ENCODE peak calls at places on chromosome X, in eight cellular contexts. O is caudate nucleus, K is epithelial cell of proximal tubule, T is kidney tubule cell, F is IMR-90, Z is non-pigmented ciliary epithelial cell, X is endothelial cell, W is GM12865. M is an unnamed sample.

GRCh38 chrX:29627833-29628232 is 587.5 kb upstream of the MAGEB2 start:
- DNase-seq in O (no peak), K (no peak), T (no peak), F (no peak), Z (no peak), X (no peak), W (peak), M (no peak)

GRCh38 chrX:44071847-44072545 is 98.8 kb upstream of the NDP start:
- DNase-seq in O (no peak), K (no peak), T (peak), F (peak), Z (peak), X (no peak), W (no peak), M (no peak)

GRCh38 chrX:45601052-45601451 is 400.4 kb upstream of the DIPK2B start:
- DNase-seq in O (no peak), K (no peak), T (no peak), F (no peak), Z (no peak), X (no peak), W (no peak), M (no peak)

GRCh38 chrX:154371771-154372300 is 2.6 kb downstream of the FLNA start:
- DNase-seq in O (no peak), K (no peak), T (peak), F (no peak), Z (no peak), X (no peak), W (no peak), M (no peak)

GRCh38 chrX:13110427-13111324 is 66.3 kb upstream of the FAM9C start:
- DNase-seq in O (no peak), K (peak), T (peak), F (peak), Z (peak), X (no peak), W (no peak), M (no peak)

GRCh38 chrX:127726227-127726626 is 326.0 kb downstream of the ACTRT1 start:
- DNase-seq in O (no peak), K (no peak), T (peak), F (no peak), Z (no peak), X (no peak), W (no peak), M (no peak)

GRCh38 chrX:5051831-5052491 is 1176.7 kb downstream of the NLGN4X start:
- DNase-seq in O (no peak), K (peak), T (peak), F (no peak), Z (peak), X (peak), W (no peak), M (peak)

GRCh38 chrX:71178908-71179307 is 34.3 kb downstream of the NLGN3 start:
- DNase-seq in O (peak), K (no peak), T (peak), F (peak), Z (no peak), X (peak), W (peak), M (peak)

GRCh38 chrX:73683236-73683859 is 120.4 kb downstream of the CHIC1 start:
- DNase-seq in O (no peak), K (no peak), T (no peak), F (no peak), Z (no peak), X (no peak), W (no peak), M (no peak)

GRCh38 chrX:135923353-135923752 is 29.8 kb downstream of the SAGE1 start:
- DNase-seq in O (no peak), K (no peak), T (peak), F (no peak), Z (no peak), X (no peak), W (peak), M (no peak)

GRCh38 chrX:80423744-80424143 is 3.5 kb downstream of the TENT5D start:
- DNase-seq in O (no peak), K (no peak), T (no peak), F (no peak), Z (no peak), X (no peak), W (no peak), M (no peak)

GRCh38 chrX:10677490-10677889 is 57.1 kb upstream of the MID1 start:
- DNase-seq in O (no peak), K (no peak), T (no peak), F (no peak), Z (no peak), X (no peak), W (no peak), M (no peak)

GRCh38 chrX:85611926-85612325 is 232.5 kb upstream of the POF1B start:
- DNase-seq in O (no peak), K (no peak), T (peak), F (peak), Z (peak), X (no peak), W (no peak), M (no peak)

GRCh38 chrX:40809210-40809609 is 73.9 kb upstream of the MED14 start:
- DNase-seq in O (no peak), K (no peak), T (peak), F (peak), Z (no peak), X (no peak), W (no peak), M (no peak)

GRCh38 chrX:138411048-138411447 is 300.5 kb downstream of the FGF13 start:
- DNase-seq in O (no peak), K (no peak), T (no peak), F (no peak), Z (no peak), X (no peak), W (no peak), M (no peak)

GRCh38 chrX:15815779-15816452 is 25.6 kb downstream of the ZRSR2 start:
- DNase-seq in O (no peak), K (no peak), T (peak), F (peak), Z (no peak), X (peak), W (peak), M (no peak)

GRCh38 chrX:39850630-39851152 is 247.1 kb downstream of the BCOR start:
- DNase-seq in O (no peak), K (no peak), T (no peak), F (peak), Z (no peak), X (no peak), W (no peak), M (no peak)

GRCh38 chrX:104343408-104344129 is 88.8 kb upstream of the ESX1 start:
- DNase-seq in O (no peak), K (no peak), T (peak), F (peak), Z (peak), X (peak), W (peak), M (no peak)

GRCh38 chrX:24259544-24260240 is 54.2 kb downstream of the SUPT20HL2 start:
- DNase-seq in O (peak), K (no peak), T (peak), F (peak), Z (no peak), X (peak), W (peak), M (no peak)

GRCh38 chrX:69951756-69952155 is 98.0 kb downstream of the AWAT2 start:
- DNase-seq in O (no peak), K (no peak), T (no peak), F (no peak), Z (no peak), X (no peak), W (no peak), M (no peak)

GRCh38 chrX:115690554-115691216 is 129.7 kb downstream of the PLS3 start:
- DNase-seq in O (peak), K (peak), T (peak), F (peak), Z (peak), X (peak), W (peak), M (peak)

GRCh38 chrX:52082578-52082977 is 13.6 kb upstream of the MAGED4B start:
- DNase-seq in O (no peak), K (no peak), T (no peak), F (no peak), Z (no peak), X (no peak), W (no peak), M (no peak)

GRCh38 chrX:19382500-19383145 is 38.9 kb downstream of the PDHA1 start:
- DNase-seq in O (peak), K (no peak), T (peak), F (peak), Z (no peak), X (peak), W (peak), M (peak)

GRCh38 chrX:119272882-119273806 is 37.1 kb downstream of the PGRMC1 start:
- DNase-seq in O (no peak), K (no peak), T (peak), F (peak), Z (no peak), X (peak), W (peak), M (no peak)

GRCh38 chrX:8783100-8784098 is 17.8 kb downstream of the FAM9A start:
- DNase-seq in O (no peak), K (no peak), T (peak), F (peak), Z (no peak), X (peak), W (peak), M (no peak)

GRCh38 chrX:57516491-57516890 is 75.3 kb upstream of the ZXDB start:
- DNase-seq in O (no peak), K (no peak), T (no peak), F (no peak), Z (no peak), X (no peak), W (no peak), M (no peak)

GRCh38 chrX:9141496-9141895 is 107.6 kb upstream of the FAM9B start:
- DNase-seq in O (no peak), K (peak), T (peak), F (peak), Z (no peak), X (no peak), W (no peak), M (no peak)

GRCh38 chrX:140664939-140665338 is 44.6 kb upstream of the LINC00632 start:
- DNase-seq in O (no peak), K (no peak), T (peak), F (peak), Z (no peak), X (no peak), W (peak), M (no peak)

GRCh38 chrX:139126493-139126892 is 404.0 kb upstream of the F9 start:
- DNase-seq in O (no peak), K (no peak), T (peak), F (no peak), Z (no peak), X (peak), W (peak), M (no peak)

GRCh38 chrX:132063862-132064261 is 40.8 kb downstream of the STK26 start:
- DNase-seq in O (no peak), K (no peak), T (no peak), F (no peak), Z (no peak), X (no peak), W (no peak), M (no peak)

GRCh38 chrX:47501226-47502071 is 18.4 kb upstream of the ZNF41 start:
- DNase-seq in O (no peak), K (no peak), T (no peak), F (peak), Z (no peak), X (no peak), W (peak), M (no peak)

GRCh38 chrX:40406330-40406859 is 174.4 kb upstream of the ATP6AP2 start:
- DNase-seq in O (no peak), K (no peak), T (no peak), F (no peak), Z (no peak), X (no peak), W (peak), M (no peak)

GRCh38 chrX:130682990-130683389 is 220.0 kb downstream of the ENOX2 start:
- DNase-seq in O (no peak), K (no peak), T (peak), F (peak), Z (no peak), X (no peak), W (no peak), M (no peak)

GRCh38 chrX:32483534-32484136 is 727.7 kb downstream of the DMD start:
- DNase-seq in O (no peak), K (no peak), T (no peak), F (no peak), Z (no peak), X (no peak), W (no peak), M (no peak)

GRCh38 chrX:49276671-49277519 is 7.3 kb downstream of the PPP1R3F start:
- DNase-seq in O (no peak), K (no peak), T (no peak), F (peak), Z (no peak), X (no peak), W (no peak), M (no peak)

GRCh38 chrX:40272786-40273185 is 175.0 kb upstream of the BCOR start:
- DNase-seq in O (no peak), K (no peak), T (no peak), F (no peak), Z (no peak), X (no peak), W (no peak), M (no peak)

GRCh38 chrX:137427061-137427778 is 138.7 kb upstream of the ZIC3 start:
- DNase-seq in O (no peak), K (no peak), T (no peak), F (no peak), Z (no peak), X (peak), W (no peak), M (no peak)

GRCh38 chrX:332496-332860 is 13.9 kb upstream of the GTPBP6 start:
- DNase-seq in O (no peak), K (no peak), T (no peak), F (no peak), Z (no peak), X (no peak), W (no peak), M (no peak)